ENCODE peak calls at places on chromosome 12, in four cellular contexts. C is fibroblast of the aortic adventitia, U is GM06990, G is aorta. P is an unnamed sample.

GRCh38 chr12:80282226-80282625 is 161.8 kb upstream of the PTPRQ start:
- DNase-seq in C (no peak), U (no peak), G (no peak), P (no peak)

GRCh38 chr12:48512855-48513254 is 12.6 kb upstream of the OR8S1 start:
- DNase-seq in C (no peak), U (peak), G (no peak), P (no peak)

GRCh38 chr12:80068173-80068572 is 31.2 kb upstream of the OTOGL start:
- DNase-seq in C (no peak), U (no peak), G (no peak), P (no peak)

GRCh38 chr12:58922849-58923248 is 2.5 kb upstream of the LRIG3 start:
- DNase-seq in C (peak), U (no peak), G (no peak), P (no peak)

GRCh38 chr12:124034297-124034696 is 61.3 kb downstream of the ZNF664 start:
- DNase-seq in C (no peak), U (no peak), G (no peak), P (no peak)

GRCh38 chr12:124862768-124863408 is 776 bp downstream of the SCARB1 start:
- DNase-seq in C (no peak), U (peak), G (no peak), P (no peak)

GRCh38 chr12:30914986-30915591 is 11.5 kb upstream of the TSPAN11 start:
- DNase-seq in C (no peak), U (no peak), G (no peak), P (no peak)

GRCh38 chr12:82519508-82519907 is 161.2 kb downstream of the METTL25 start:
- DNase-seq in C (no peak), U (no peak), G (no peak), P (no peak)

GRCh38 chr12:56941299-56942017 is 7.2 kb upstream of the SDR9C7 start:
- DNase-seq in C (peak), U (no peak), G (no peak), P (no peak)

GRCh38 chr12:59383426-59383822 is 212.4 kb upstream of the SLC16A7 start:
- DNase-seq in C (peak), U (no peak), G (no peak), P (no peak)